ENCODE peak calls at places on chromosomes 6 and 20, in nine cellular contexts. One of them, this sample, is unnamed.
A peak's percentile ranks its signal among the peaks of the same experiment; 100 is the strongest.

GRCh38 chr6:118186676-118187567 is 279.9 kb downstream of the SLC35F1 start:
- DNase-seq in RCC 7860: no peak
- DNase-seq in activated naive CD4-positive, alpha-beta T cell: no peak
- DNase-seq in brain microvascular endothelial cell: peak; percentile 52
- DNase-seq in HuH-7.5: no peak
- DNase-seq in HepG2: no peak
- DNase-seq in AG09309: no peak
- DNase-seq in Kasumi-1: no peak
- DNase-seq in A549: no peak
- DNase-seq in this sample: no peak

GRCh38 chr6:12751694-12752304 is 35.2 kb downstream of the PHACTR1 start:
- DNase-seq in Kasumi-1: peak; percentile 76
- DNase-seq in brain microvascular endothelial cell: peak; percentile 60
- DNase-seq in HepG2: peak; percentile 35
- DNase-seq in AG09309: peak; percentile 10
- DNase-seq in HuH-7.5: peak; percentile 39
- DNase-seq in RCC 7860: no peak
- DNase-seq in activated naive CD4-positive, alpha-beta T cell: peak; percentile 2
- DNase-seq in A549: peak; percentile 14
- DNase-seq in this sample: peak; percentile 43

GRCh38 chr6:14001329-14002012 is 76.7 kb downstream of the RNF182 start:
- DNase-seq in HuH-7.5: no peak
- DNase-seq in Kasumi-1: no peak
- DNase-seq in AG09309: peak; percentile 87
- DNase-seq in RCC 7860: peak; percentile 97
- DNase-seq in brain microvascular endothelial cell: peak; percentile 98
- DNase-seq in HepG2: peak; percentile 19
- DNase-seq in A549: peak; percentile 79
- DNase-seq in activated naive CD4-positive, alpha-beta T cell: no peak
- DNase-seq in this sample: peak; percentile 99

GRCh38 chr6:135842618-135843392 is 8.7 kb upstream of the PDE7B start:
- DNase-seq in RCC 7860: no peak
- DNase-seq in brain microvascular endothelial cell: no peak
- DNase-seq in AG09309: no peak
- DNase-seq in HepG2: no peak
- DNase-seq in A549: no peak
- DNase-seq in activated naive CD4-positive, alpha-beta T cell: no peak
- DNase-seq in HuH-7.5: no peak
- DNase-seq in Kasumi-1: no peak
- DNase-seq in this sample: no peak

GRCh38 chr6:138652824-138653223 is 120.7 kb upstream of the CCDC28A start:
- DNase-seq in RCC 7860: no peak
- DNase-seq in brain microvascular endothelial cell: no peak
- DNase-seq in activated naive CD4-positive, alpha-beta T cell: no peak
- DNase-seq in Kasumi-1: no peak
- DNase-seq in HepG2: no peak
- DNase-seq in A549: no peak
- DNase-seq in HuH-7.5: no peak
- DNase-seq in AG09309: no peak
- DNase-seq in this sample: no peak

GRCh38 chr6:16157909-16158308 is 29.0 kb downstream of the MYLIP start:
- DNase-seq in AG09309: no peak
- DNase-seq in brain microvascular endothelial cell: no peak
- DNase-seq in activated naive CD4-positive, alpha-beta T cell: no peak
- DNase-seq in A549: no peak
- DNase-seq in HepG2: no peak
- DNase-seq in Kasumi-1: no peak
- DNase-seq in HuH-7.5: no peak
- DNase-seq in RCC 7860: no peak
- DNase-seq in this sample: no peak

GRCh38 chr20:41480054-41480770 is 113.6 kb upstream of the EMILIN3 start:
- DNase-seq in brain microvascular endothelial cell: no peak
- DNase-seq in activated naive CD4-positive, alpha-beta T cell: no peak
- DNase-seq in HuH-7.5: no peak
- DNase-seq in HepG2: no peak
- DNase-seq in AG09309: no peak
- DNase-seq in RCC 7860: no peak
- DNase-seq in Kasumi-1: peak; percentile 83
- DNase-seq in A549: no peak
- DNase-seq in this sample: no peak

GRCh38 chr6:82348130-82348529 is 15.5 kb upstream of the TPBG start:
- DNase-seq in HepG2: no peak
- DNase-seq in AG09309: no peak
- DNase-seq in brain microvascular endothelial cell: no peak
- DNase-seq in activated naive CD4-positive, alpha-beta T cell: no peak
- DNase-seq in HuH-7.5: no peak
- DNase-seq in Kasumi-1: peak; percentile 18
- DNase-seq in A549: peak; percentile 22
- DNase-seq in RCC 7860: no peak
- DNase-seq in this sample: no peak

GRCh38 chr6:138162104-138162946 is 586 bp downstream of the ARFGEF3 start:
- DNase-seq in HuH-7.5: peak; percentile 59
- DNase-seq in A549: peak; percentile 2
- DNase-seq in HepG2: no peak
- DNase-seq in brain microvascular endothelial cell: no peak
- DNase-seq in activated naive CD4-positive, alpha-beta T cell: no peak
- DNase-seq in RCC 7860: no peak
- DNase-seq in Kasumi-1: peak; percentile 25
- DNase-seq in AG09309: no peak
- DNase-seq in this sample: no peak

GRCh38 chr20:38043512-38044300 is 10.2 kb downstream of the RPRD1B start:
- DNase-seq in A549: peak; percentile 73
- DNase-seq in AG09309: peak; percentile 62
- DNase-seq in RCC 7860: peak; percentile 85
- DNase-seq in HuH-7.5: no peak
- DNase-seq in activated naive CD4-positive, alpha-beta T cell: no peak
- DNase-seq in Kasumi-1: no peak
- DNase-seq in brain microvascular endothelial cell: peak; percentile 94
- DNase-seq in HepG2: no peak
- DNase-seq in this sample: peak; percentile 90

GRCh38 chr6:21134401-21134800 is 459.1 kb upstream of the SOX4 start:
- DNase-seq in AG09309: no peak
- DNase-seq in Kasumi-1: no peak
- DNase-seq in A549: no peak
- DNase-seq in RCC 7860: no peak
- DNase-seq in HuH-7.5: no peak
- DNase-seq in brain microvascular endothelial cell: no peak
- DNase-seq in HepG2: no peak
- DNase-seq in activated naive CD4-positive, alpha-beta T cell: no peak
- DNase-seq in this sample: no peak

GRCh38 chr20:32970115-32970972 is 33.9 kb downstream of the SUN5 start:
- DNase-seq in RCC 7860: no peak
- DNase-seq in brain microvascular endothelial cell: no peak
- DNase-seq in HuH-7.5: no peak
- DNase-seq in activated naive CD4-positive, alpha-beta T cell: no peak
- DNase-seq in Kasumi-1: no peak
- DNase-seq in AG09309: no peak
- DNase-seq in HepG2: no peak
- DNase-seq in A549: no peak
- DNase-seq in this sample: no peak

GRCh38 chr6:43770417-43771209 is 602 bp downstream of the VEGFA start:
- DNase-seq in RCC 7860: peak; percentile 62
- DNase-seq in brain microvascular endothelial cell: peak; percentile 65
- DNase-seq in HepG2: peak; percentile 45
- DNase-seq in AG09309: no peak
- DNase-seq in A549: peak; percentile 67
- DNase-seq in activated naive CD4-positive, alpha-beta T cell: no peak
- DNase-seq in HuH-7.5: peak; percentile 60
- DNase-seq in Kasumi-1: peak; percentile 72
- DNase-seq in this sample: peak; percentile 42

GRCh38 chr6:35178012-35178411 is 35.7 kb upstream of the SCUBE3 start:
- DNase-seq in Kasumi-1: no peak
- DNase-seq in HepG2: no peak
- DNase-seq in A549: no peak
- DNase-seq in HuH-7.5: no peak
- DNase-seq in activated naive CD4-positive, alpha-beta T cell: no peak
- DNase-seq in brain microvascular endothelial cell: no peak
- DNase-seq in AG09309: no peak
- DNase-seq in RCC 7860: no peak
- DNase-seq in this sample: no peak

GRCh38 chr20:47013606-47014005 is 119.0 kb downstream of the EYA2 start:
- DNase-seq in RCC 7860: no peak
- DNase-seq in A549: no peak
- DNase-seq in AG09309: no peak
- DNase-seq in Kasumi-1: no peak
- DNase-seq in HepG2: no peak
- DNase-seq in brain microvascular endothelial cell: no peak
- DNase-seq in activated naive CD4-positive, alpha-beta T cell: no peak
- DNase-seq in HuH-7.5: no peak
- DNase-seq in this sample: no peak

This sample was measured in HFFc6.